ENCODE peak calls at places on chromosomes 7 and 10, in five cellular contexts. O is T1000, P is hippocampal formation, R is GDM1, V is tibial nerve. H is an unnamed sample.

GRCh38 chr7:147861058-147861716 is 729.4 kb upstream of the C7orf33 start:
- DNase-seq in V (no peak), P (no peak), O (no peak), R (no peak), H (no peak)

GRCh38 chr7:158563911-158564647 is 23.5 kb downstream of the PTPRN2 start:
- DNase-seq in O (no peak), V (no peak), R (no peak), P (no peak), H (no peak)

GRCh38 chr7:81002471-81002870 is 83.6 kb upstream of the SEMA3C start:
- DNase-seq in O (no peak), V (no peak), P (no peak), R (no peak), H (no peak)

GRCh38 chr7:115933463-115933862 is 97.1 kb downstream of the TFEC start:
- DNase-seq in P (no peak), R (no peak), V (no peak), O (no peak), H (no peak)

GRCh38 chr10:14358886-14359573 is 28.3 kb upstream of the FRMD4A start:
- DNase-seq in P (no peak), V (no peak), O (no peak), R (no peak), H (no peak)

GRCh38 chr7:132526111-132526741 is 50.0 kb downstream of the PLXNA4 start:
- DNase-seq in R (no peak), O (no peak), V (no peak), P (no peak), H (no peak)

GRCh38 chr7:47254081-47255006 is 327.6 kb downstream of the TNS3 start:
- DNase-seq in R (peak), O (peak), P (peak), V (peak), H (peak)

GRCh38 chr7:106372595-106373318 is 88.0 kb upstream of the NAMPT start:
- DNase-seq in R (no peak), O (no peak), V (no peak), P (no peak), H (no peak)

GRCh38 chr7:157548691-157549265 is 212.0 kb downstream of the DNAJB6 start:
- DNase-seq in P (no peak), V (no peak), O (no peak), R (no peak), H (no peak)

GRCh38 chr7:70947181-70947580 is 184.8 kb upstream of the GALNT17 start:
- DNase-seq in O (no peak), P (no peak), R (no peak), V (no peak), H (no peak)

GRCh38 chr10:23871211-23871610 is 337.7 kb upstream of the KIAA1217 start:
- DNase-seq in P (no peak), R (peak), V (no peak), O (no peak), H (no peak)

GRCh38 chr10:28722065-28722803 is 44.9 kb downstream of the BAMBI start:
- DNase-seq in P (peak), O (no peak), R (no peak), V (peak), H (no peak)

GRCh38 chr10:93081296-93081695 is 7.6 kb downstream of the CYP26A1 start:
- DNase-seq in V (no peak), R (no peak), O (no peak), P (no peak), H (no peak)

GRCh38 chr7:24911213-24911603 is 68.8 kb downstream of the OSBPL3 start:
- DNase-seq in R (peak), O (no peak), P (no peak), V (no peak), H (peak)